ENCODE peak calls at places on chromosomes 4 and X, in nine cellular contexts. X is amniotic epithelial cell; M is stimulated activated CD4-positive, alpha-beta T cell treated with anti-CD3 and anti-CD28 coated beads, Interleukin-4, amount 100 ng/mL, for 48 hours; P is HS-5; U is endothelial cell; S is body of pancreas; I is foreskin fibroblast; H is A172; W is CD8-positive, alpha-beta T cell. T is an unnamed sample.
A peak's percentile ranks its signal among the peaks of the same experiment; 100 is the strongest.

GRCh38 chrX:153551135-153551534 is 33.7 kb downstream of the ATP2B3 start:
- DNase-seq in U (no peak), X (peak; percentile 56), W (no peak), S (no peak), M (no peak), I (peak; percentile 56), H (peak; percentile 49), P (peak; percentile 15), T (no peak)

GRCh38 chrX:4240541-4241194 is 527.2 kb upstream of the PRKX start:
- DNase-seq in P (no peak), X (no peak), I (no peak), H (no peak), M (no peak), W (no peak), U (no peak), S (no peak), T (no peak)

GRCh38 chrX:134803551-134804183 is 145.4 kb upstream of the PLAC1 start:
- DNase-seq in W (no peak), U (no peak), S (no peak), M (no peak), P (no peak), I (no peak), X (no peak), H (no peak), T (no peak)

GRCh38 chr4:108044951-108045686 is 55.4 kb downstream of the HADH start:
- DNase-seq in H (no peak), P (no peak), M (no peak), U (no peak), S (no peak), W (no peak), I (peak; percentile 53), X (no peak), T (no peak)

GRCh38 chrX:19863237-19864223 is 23.9 kb downstream of the SH3KBP1 start:
- DNase-seq in I (no peak), H (no peak), U (no peak), W (no peak), X (no peak), M (no peak), P (no peak), S (no peak), T (no peak)

GRCh38 chr4:187608001-187608421 is 387.6 kb upstream of the ZFP42 start:
- DNase-seq in S (no peak), X (peak; percentile 61), U (no peak), I (peak; percentile 21), M (no peak), W (no peak), H (peak; percentile 52), P (no peak), T (no peak)

GRCh38 chrX:120457766-120458180 is 11.3 kb downstream of the LAMP2 start:
- DNase-seq in M (no peak), I (peak; percentile 83), S (no peak), X (peak; percentile 83), P (peak; percentile 61), W (no peak), H (peak; percentile 63), U (no peak), T (peak; percentile 69)

GRCh38 chr4:124178449-124179021 is 534.0 kb downstream of the ANKRD50 start:
- DNase-seq in W (no peak), X (no peak), P (no peak), S (no peak), U (no peak), I (peak; percentile 55), H (peak; percentile 1), M (no peak), T (peak; percentile 27)

GRCh38 chr4:95289028-95289634 is 259.6 kb downstream of the UNC5C start:
- DNase-seq in H (no peak), M (no peak), I (no peak), P (peak; percentile 25), W (no peak), S (no peak), X (peak; percentile 91), U (no peak), T (no peak)

GRCh38 chr4:7750508-7750907 is 189.2 kb downstream of the AFAP1 start:
- DNase-seq in I (no peak), P (no peak), U (no peak), S (no peak), H (no peak), M (no peak), X (no peak), W (no peak), T (no peak)

GRCh38 chrX:132127748-132128147 is at the start of gene FRMD7:
- DNase-seq in M (no peak), U (peak; percentile 2), I (peak; percentile 2), W (no peak), H (no peak), S (peak; percentile 18), X (peak; percentile 3), P (no peak), T (no peak)

GRCh38 chr4:1421650-1422049 is 15.4 kb upstream of the NKX1-1 start:
- DNase-seq in S (no peak), W (no peak), I (no peak), H (no peak), U (no peak), M (no peak), X (no peak), P (no peak), T (no peak)

GRCh38 chrX:120791013-120791643 is 84.5 kb downstream of the CT47B1 start:
- DNase-seq in S (peak; percentile 78), P (no peak), M (no peak), U (no peak), W (no peak), X (peak; percentile 67), H (peak; percentile 62), I (peak; percentile 86), T (peak; percentile 67)

GRCh38 chr4:182809417-182810102 is 107.6 kb downstream of the DCTD start:
- DNase-seq in S (peak; percentile 49), I (no peak), X (peak; percentile 17), H (peak; percentile 64), P (no peak), U (peak; percentile 21), M (peak; percentile 7), W (no peak), T (no peak)

GRCh38 chrX:6012357-6012756 is 216.3 kb downstream of the NLGN4X start:
- DNase-seq in S (no peak), X (no peak), P (no peak), W (no peak), M (no peak), H (no peak), I (no peak), U (no peak), T (no peak)

GRCh38 chr4:122100508-122100907 is 51.6 kb upstream of the BLTP1 start:
- DNase-seq in M (no peak), X (no peak), U (no peak), P (no peak), S (no peak), H (no peak), I (peak; percentile 5), W (no peak), T (no peak)

GRCh38 chr4:78781086-78781630 is 5.0 kb downstream of the BMP2K start:
- DNase-seq in S (no peak), H (no peak), M (no peak), P (no peak), I (no peak), U (no peak), W (no peak), X (no peak), T (no peak)

GRCh38 chr4:146054676-146055075 is 116.1 kb upstream of the ZNF827 start:
- DNase-seq in H (no peak), W (no peak), I (no peak), P (no peak), S (no peak), U (no peak), M (no peak), X (no peak), T (no peak)

GRCh38 chrX:87525771-87526229 is 8.2 kb downstream of the KLHL4 start:
- DNase-seq in M (no peak), X (peak; percentile 86), I (peak; percentile 0), U (no peak), P (no peak), S (no peak), W (no peak), H (peak; percentile 60), T (peak; percentile 15)

GRCh38 chr4:158282252-158282651 is 72.0 kb downstream of the TMEM144 start:
- DNase-seq in P (no peak), H (no peak), I (peak; percentile 67), M (no peak), U (no peak), S (no peak), X (no peak), W (no peak), T (peak; percentile 55)

GRCh38 chrX:15016051-15016450 is 142.8 kb downstream of the MOSPD2 start:
- DNase-seq in W (no peak), S (no peak), I (peak; percentile 1), X (no peak), M (no peak), H (no peak), P (no peak), U (no peak), T (no peak)

GRCh38 chr4:2364654-2365053 is 53.8 kb downstream of the ZFYVE28 start:
- DNase-seq in M (peak; percentile 62), H (no peak), P (no peak), S (peak; percentile 51), I (peak; percentile 88), W (peak; percentile 74), U (no peak), X (peak; percentile 35), T (no peak)

GRCh38 chr4:14867847-14868246 is 134.4 kb upstream of the CPEB2 start:
- DNase-seq in W (no peak), M (no peak), S (no peak), P (no peak), X (no peak), H (no peak), U (no peak), I (no peak), T (no peak)

GRCh38 chr4:110900206-110900769 is 277.4 kb upstream of the PITX2 start:
- DNase-seq in H (no peak), I (peak; percentile 45), S (no peak), P (no peak), W (no peak), X (peak; percentile 30), M (no peak), U (no peak), T (no peak)

GRCh38 chrX:69503835-69504625 is at the start of gene NALF2:
- DNase-seq in M (peak; percentile 34), P (peak; percentile 13), S (peak; percentile 69), I (peak; percentile 22), W (no peak), U (peak; percentile 74), X (peak; percentile 19), H (no peak), T (peak; percentile 2)

GRCh38 chr4:7286798-7287197 is 94.5 kb downstream of the SORCS2 start:
- DNase-seq in P (no peak), W (no peak), H (no peak), I (no peak), M (no peak), X (no peak), S (no peak), U (no peak), T (no peak)

GRCh38 chrX:85963736-85964135 is 83.6 kb downstream of the CHM start:
- DNase-seq in W (no peak), U (no peak), X (peak; percentile 72), M (no peak), P (peak; percentile 14), I (peak; percentile 79), H (peak; percentile 18), S (no peak), T (peak; percentile 39)

GRCh38 chr4:1194028-1194900 is 21.9 kb upstream of the SPON2 start:
- DNase-seq in S (peak; percentile 31), I (peak; percentile 57), W (no peak), M (no peak), U (peak; percentile 4), H (no peak), P (no peak), X (peak; percentile 47), T (no peak)

GRCh38 chr4:95637047-95637600 is 88.4 kb upstream of the UNC5C start:
- DNase-seq in X (peak; percentile 40), M (no peak), P (no peak), H (no peak), U (peak; percentile 28), W (no peak), S (peak; percentile 8), I (no peak), T (no peak)

GRCh38 chr4:38979081-38979480 is 53.1 kb downstream of the TMEM156 start:
- DNase-seq in H (no peak), W (no peak), S (no peak), X (no peak), I (no peak), P (no peak), M (no peak), U (no peak), T (no peak)

GRCh38 chrX:19532709-19533108 is 17.4 kb upstream of the MAP3K15 start:
- DNase-seq in S (no peak), M (no peak), U (no peak), P (no peak), W (peak; percentile 11), X (no peak), H (no peak), I (no peak), T (no peak)

T was measured in skeletal muscle cell.